ENCODE peak calls at places on chromosomes 6 and 20, in nine cellular contexts. S is neuronal stem cell; Y is iPS-NIHi11; O is NCI-H1092 treated with DMSO at 0.1 percent for 48 hours; H is amniotic epithelial cell; D is BJ; B is activated effector memory CD4-positive, alpha-beta T cell treated with anti-CD3 and anti-CD28 coated beads, Interleukin-2, amount 50 U/mL, for 16 hours; J is amniotic stem cell; G is astrocyte of the spinal cord. L is an unnamed sample.

GRCh38 chr6:108798672-108799355 is 49.4 kb upstream of the ARMC2 start:
- DNase-seq in G (no peak), D (no peak), S (no peak), J (no peak), H (no peak), O (no peak), B (peak; percentile 78), Y (no peak), L (no peak)

GRCh38 chr6:166922937-166923336 is 33.4 kb downstream of the RNASET2 start:
- DNase-seq in H (no peak), S (no peak), O (no peak), B (no peak), D (no peak), Y (no peak), J (no peak), G (no peak), L (no peak)

GRCh38 chr6:44034391-44034861 is 92.8 kb downstream of the MRPL14 start:
- DNase-seq in J (no peak), H (peak; percentile 63), D (no peak), O (no peak), B (peak; percentile 54), Y (no peak), G (no peak), S (no peak), L (no peak)

GRCh38 chr6:110130362-110130761 is 49.1 kb downstream of the WASF1 start:
- DNase-seq in J (no peak), D (no peak), Y (no peak), S (no peak), O (no peak), B (no peak), H (no peak), G (no peak), L (no peak)

GRCh38 chr6:23269436-23269835 is 700.1 kb downstream of the HDGFL1 start:
- DNase-seq in H (peak; percentile 32), D (no peak), B (no peak), G (no peak), J (no peak), O (no peak), Y (no peak), S (no peak), L (no peak)

GRCh38 chr6:67535946-67536345 is 1099.1 kb upstream of the ADGRB3 start:
- DNase-seq in S (no peak), O (no peak), D (no peak), H (no peak), B (no peak), J (no peak), Y (no peak), G (peak; percentile 52), L (no peak)

GRCh38 chr6:110946498-110946897 is 12.0 kb upstream of the GTF3C6 start:
- DNase-seq in H (peak; percentile 29), J (no peak), B (no peak), G (no peak), Y (no peak), S (no peak), D (no peak), O (no peak), L (no peak)

GRCh38 chr20:46939031-46939430 is 44.4 kb downstream of the EYA2 start:
- DNase-seq in G (no peak), H (peak; percentile 8), B (no peak), D (no peak), J (no peak), S (no peak), O (no peak), Y (peak; percentile 75), L (no peak)

GRCh38 chr6:12962995-12963394 is 246.4 kb downstream of the PHACTR1 start:
- DNase-seq in H (no peak), O (no peak), S (no peak), Y (no peak), D (no peak), J (no peak), B (no peak), G (peak; percentile 32), L (no peak)

GRCh38 chr6:30876039-30876730 is 8.1 kb upstream of the DDR1 start:
- DNase-seq in G (peak; percentile 89), B (no peak), S (no peak), O (no peak), D (no peak), Y (no peak), H (peak; percentile 94), J (no peak), L (no peak)

GRCh38 chr20:32580194-32580593 is 4.9 kb downstream of the NOL4L start:
- DNase-seq in G (no peak), B (no peak), O (no peak), J (no peak), D (no peak), Y (no peak), S (no peak), H (no peak), L (no peak)

GRCh38 chr20:34069341-34070078 is 42.5 kb downstream of the EIF2S2 start:
- DNase-seq in B (peak; percentile 83), O (peak; percentile 56), Y (peak; percentile 74), G (peak; percentile 86), J (no peak), S (peak; percentile 83), H (peak; percentile 75), D (no peak), L (peak; percentile 79)

GRCh38 chr6:149094934-149095341 is 222.6 kb upstream of the TAB2 start:
- DNase-seq in B (no peak), H (peak; percentile 51), J (no peak), D (no peak), G (peak; percentile 61), S (no peak), O (no peak), Y (no peak), L (no peak)

GRCh38 chr20:48919882-48920526 is 1.5 kb upstream of the ARFGEF2 start:
- DNase-seq in B (no peak), H (no peak), G (no peak), Y (no peak), D (no peak), O (no peak), J (no peak), S (no peak), L (no peak)

GRCh38 chr6:7196019-7196402 is 88.2 kb downstream of the RREB1 start:
- DNase-seq in J (no peak), S (no peak), O (no peak), Y (peak; percentile 31), G (no peak), H (no peak), B (no peak), D (no peak), L (no peak)

GRCh38 chr20:21113697-21114096 is 7.5 kb upstream of the LINC00237 start:
- DNase-seq in O (no peak), S (no peak), B (no peak), H (no peak), D (no peak), Y (no peak), J (no peak), G (no peak), L (no peak)

GRCh38 chr6:34182751-34183531 is 37.1 kb upstream of the GRM4 start:
- DNase-seq in O (no peak), D (no peak), Y (no peak), G (no peak), H (no peak), B (peak; percentile 87), J (no peak), S (no peak), L (no peak)

L was measured in H1.